ENCODE peak calls at places on chromosome 4, in nine cellular contexts. B, F, G, K, P, V, Z, E and R are unnamed samples.

GRCh38 chr4:151276787-151277557 is at the start of gene PRSS48:
- DNase-seq in P (peak), Z (peak), F (peak), E (peak), V (peak), K (peak), G (peak), B (peak), R (peak)

GRCh38 chr4:143335979-143336827 is 473 bp upstream of the GAB1 start:
- DNase-seq in F (peak), E (peak), V (peak), G (peak), K (peak), B (peak), Z (peak), P (peak), R (peak)

GRCh38 chr4:36285784-36286480 is 4.5 kb downstream of the DTHD1 start:
- DNase-seq in B (peak), Z (no peak), P (no peak), G (no peak), F (no peak), E (no peak), K (no peak), V (no peak), R (no peak)

GRCh38 chr4:15149842-15150592 is 147.7 kb downstream of the CPEB2 start:
- DNase-seq in K (peak), B (peak), F (peak), Z (peak), V (peak), G (peak), E (peak), P (peak), R (peak)

GRCh38 chr4:5974321-5974720 is 43.9 kb downstream of the C4orf50 start:
- DNase-seq in Z (no peak), V (no peak), K (no peak), P (no peak), E (no peak), B (no peak), G (no peak), F (no peak), R (no peak)

GRCh38 chr4:85556293-85556692 is 81.3 kb downstream of the ARHGAP24 start:
- DNase-seq in E (no peak), K (no peak), B (peak), F (no peak), V (no peak), P (no peak), Z (no peak), G (no peak), R (no peak)

GRCh38 chr4:99811850-99812249 is 4.8 kb upstream of the DAPP1 start:
- DNase-seq in F (no peak), P (peak), B (peak), G (peak), K (peak), V (no peak), Z (peak), E (no peak), R (peak)

GRCh38 chr4:7323872-7324650 is 110.7 kb downstream of the PSAPL1 start:
- DNase-seq in E (no peak), P (no peak), F (no peak), V (no peak), Z (no peak), K (no peak), B (no peak), G (no peak), R (peak)

GRCh38 chr4:155033604-155034003 is 174.8 kb upstream of the NPY2R start:
- DNase-seq in P (no peak), K (no peak), G (no peak), B (no peak), E (no peak), Z (no peak), F (no peak), V (no peak), R (no peak)

GRCh38 chr4:145333786-145334185 is 147.9 kb upstream of the SMAD1 start:
- DNase-seq in K (no peak), P (peak), E (no peak), F (no peak), G (no peak), V (no peak), B (no peak), Z (no peak), R (no peak)

GRCh38 chr4:173170210-173170778 is 1.7 kb downstream of the GALNT7 start:
- DNase-seq in K (peak), F (no peak), P (no peak), E (no peak), V (no peak), B (no peak), G (no peak), Z (no peak), R (peak)

GRCh38 chr4:7155611-7156071 is 36.7 kb upstream of the SORCS2 start:
- DNase-seq in B (no peak), G (no peak), F (no peak), E (peak), Z (no peak), K (peak), P (no peak), V (no peak), R (no peak)

GRCh38 chr4:24473309-24473721 is 111.0 kb downstream of the DHX15 start:
- DNase-seq in P (peak), F (no peak), E (peak), K (peak), B (peak), G (peak), V (no peak), Z (peak), R (peak)

GRCh38 chr4:67687639-67688038 is 13.3 kb downstream of the UBA6 start:
- DNase-seq in F (no peak), V (no peak), Z (no peak), K (peak), B (no peak), P (no peak), G (peak), E (no peak), R (peak)

GRCh38 chr4:153518637-153519384 is 52.7 kb downstream of the TMEM131L start:
- DNase-seq in F (no peak), E (no peak), G (peak), B (no peak), V (no peak), Z (no peak), P (peak), K (peak), R (no peak)

GRCh38 chr4:56049428-56050212 is 100.9 kb downstream of the CEP135 start:
- DNase-seq in P (peak), F (no peak), Z (peak), G (no peak), K (peak), V (no peak), B (peak), E (no peak), R (no peak)

GRCh38 chr4:8155048-8155447 is 3.6 kb downstream of the ABLIM2 start:
- DNase-seq in P (no peak), Z (no peak), E (no peak), V (no peak), F (no peak), K (peak), B (no peak), G (peak), R (no peak)

GRCh38 chr4:176031927-176032326 is 33.7 kb upstream of the WDR17 start:
- DNase-seq in V (no peak), K (no peak), B (no peak), E (no peak), Z (no peak), P (no peak), F (no peak), G (no peak), R (no peak)

GRCh38 chr4:87973283-87974169 is 2.0 kb upstream of the SPP1 start:
- DNase-seq in K (peak), F (peak), P (peak), B (peak), E (no peak), V (no peak), Z (peak), G (peak), R (peak)

GRCh38 chr4:950136-951020 is 18.1 kb downstream of the TMEM175 start:
- DNase-seq in G (no peak), P (no peak), Z (no peak), E (no peak), B (no peak), V (no peak), F (no peak), K (no peak), R (no peak)

GRCh38 chr4:24980064-24980690 is 50.6 kb downstream of the LGI2 start:
- DNase-seq in P (peak), B (peak), K (peak), Z (peak), V (no peak), E (peak), G (peak), F (peak), R (peak)